ENCODE peak calls at places on chromosome 21, in four cellular contexts. W is germinal center; U is A549; B is CD4-positive, alpha-beta T cell. Z is an unnamed sample.

GRCh38 chr21:46295996-46296752 is 10.0 kb downstream of the YBEY start:
- DNase-seq in W (peak), B (peak), U (no peak), Z (no peak)

GRCh38 chr21:45512626-45513002 is 29.6 kb downstream of the SLC19A1 start:
- DNase-seq in B (no peak), U (no peak), W (no peak), Z (no peak)

GRCh38 chr21:30337644-30338170 is at the start of gene KRTAP27-1:
- DNase-seq in B (no peak), W (no peak), U (no peak), Z (no peak)

GRCh38 chr21:28605138-28605537 is 387.5 kb downstream of the LTN1 start:
- DNase-seq in B (no peak), U (no peak), W (peak), Z (no peak)

GRCh38 chr21:33022489-33022827 is 3.3 kb upstream of the OLIG2 start:
- DNase-seq in B (no peak), U (no peak), W (no peak), Z (no peak)

GRCh38 chr21:44083631-44084291 is 23.4 kb upstream of the PWP2 start:
- DNase-seq in B (peak), U (no peak), W (no peak), Z (no peak)

GRCh38 chr21:16794944-16795343 is 717.9 kb upstream of the CXADR start:
- DNase-seq in U (peak), W (no peak), B (no peak), Z (no peak)

GRCh38 chr21:44063151-44063912 is 43.9 kb upstream of the PWP2 start:
- DNase-seq in B (no peak), W (no peak), U (no peak), Z (no peak)

Z was measured in 8988T.